ENCODE peak calls at places on chromosome 1, in seven cellular contexts. One of them, this sample, is unnamed.
A peak's percentile ranks its signal among the peaks of the same experiment; 100 is the strongest.

GRCh38 chr1:20343149-20343936 is 52.7 kb downstream of the VWA5B1 start:
- DNase-seq in naive thymus-derived CD8-positive, alpha-beta T cell: no peak
- DNase-seq in GM04503: no peak
- DNase-seq in GM10248: peak; percentile 73
- DNase-seq in activated CD4-positive, alpha-beta T cell treated with anti-CD3 and anti-CD28 coated beads, Interleukin-2, amount 50 U/mL, for 48 hours: peak; percentile 25
- DNase-seq in RKO: no peak
- DNase-seq in NCI-H146: no peak
- DNase-seq in this sample: peak; percentile 37

GRCh38 chr1:79695133-79695532 is 688.6 kb upstream of the ADGRL4 start:
- DNase-seq in naive thymus-derived CD8-positive, alpha-beta T cell: no peak
- DNase-seq in NCI-H146: no peak
- DNase-seq in RKO: no peak
- DNase-seq in GM04503: no peak
- DNase-seq in GM10248: peak; percentile 22
- DNase-seq in activated CD4-positive, alpha-beta T cell treated with anti-CD3 and anti-CD28 coated beads, Interleukin-2, amount 50 U/mL, for 48 hours: no peak
- DNase-seq in this sample: no peak

GRCh38 chr1:225431081-225431863 is 3.4 kb upstream of the LBR start:
- DNase-seq in GM10248: no peak
- DNase-seq in RKO: no peak
- DNase-seq in naive thymus-derived CD8-positive, alpha-beta T cell: no peak
- DNase-seq in activated CD4-positive, alpha-beta T cell treated with anti-CD3 and anti-CD28 coated beads, Interleukin-2, amount 50 U/mL, for 48 hours: no peak
- DNase-seq in NCI-H146: no peak
- DNase-seq in GM04503: no peak
- DNase-seq in this sample: no peak

GRCh38 chr1:157156058-157156541 is 17.9 kb upstream of the ETV3 start:
- DNase-seq in activated CD4-positive, alpha-beta T cell treated with anti-CD3 and anti-CD28 coated beads, Interleukin-2, amount 50 U/mL, for 48 hours: peak; percentile 85
- DNase-seq in GM10248: peak; percentile 75
- DNase-seq in naive thymus-derived CD8-positive, alpha-beta T cell: peak; percentile 56
- DNase-seq in RKO: peak; percentile 75
- DNase-seq in GM04503: no peak
- DNase-seq in NCI-H146: peak; percentile 46
- DNase-seq in this sample: peak; percentile 60

GRCh38 chr1:12469493-12469892 is 148.5 kb downstream of the DHRS3 start:
- DNase-seq in NCI-H146: peak; percentile 11
- DNase-seq in GM04503: no peak
- DNase-seq in RKO: no peak
- DNase-seq in naive thymus-derived CD8-positive, alpha-beta T cell: no peak
- DNase-seq in activated CD4-positive, alpha-beta T cell treated with anti-CD3 and anti-CD28 coated beads, Interleukin-2, amount 50 U/mL, for 48 hours: no peak
- DNase-seq in GM10248: no peak
- DNase-seq in this sample: peak; percentile 9

GRCh38 chr1:59046730-59047157 is 250.2 kb upstream of the FGGY start:
- DNase-seq in GM04503: no peak
- DNase-seq in activated CD4-positive, alpha-beta T cell treated with anti-CD3 and anti-CD28 coated beads, Interleukin-2, amount 50 U/mL, for 48 hours: peak; percentile 47
- DNase-seq in NCI-H146: no peak
- DNase-seq in GM10248: peak; percentile 79
- DNase-seq in naive thymus-derived CD8-positive, alpha-beta T cell: no peak
- DNase-seq in RKO: no peak
- DNase-seq in this sample: no peak

GRCh38 chr1:194870860-194871259 is 1684.4 kb upstream of the B3GALT2 start:
- DNase-seq in NCI-H146: no peak
- DNase-seq in activated CD4-positive, alpha-beta T cell treated with anti-CD3 and anti-CD28 coated beads, Interleukin-2, amount 50 U/mL, for 48 hours: no peak
- DNase-seq in naive thymus-derived CD8-positive, alpha-beta T cell: no peak
- DNase-seq in GM10248: no peak
- DNase-seq in GM04503: no peak
- DNase-seq in RKO: no peak
- DNase-seq in this sample: no peak

GRCh38 chr1:228158690-228159665 is 6.6 kb upstream of the IBA57 start:
- DNase-seq in GM04503: no peak
- DNase-seq in naive thymus-derived CD8-positive, alpha-beta T cell: no peak
- DNase-seq in activated CD4-positive, alpha-beta T cell treated with anti-CD3 and anti-CD28 coated beads, Interleukin-2, amount 50 U/mL, for 48 hours: no peak
- DNase-seq in NCI-H146: no peak
- DNase-seq in GM10248: no peak
- DNase-seq in RKO: no peak
- DNase-seq in this sample: no peak

GRCh38 chr1:167871331-167871730 is 42.6 kb downstream of the ADCY10 start:
- DNase-seq in GM04503: peak; percentile 6
- DNase-seq in GM10248: no peak
- DNase-seq in NCI-H146: no peak
- DNase-seq in RKO: no peak
- DNase-seq in naive thymus-derived CD8-positive, alpha-beta T cell: no peak
- DNase-seq in activated CD4-positive, alpha-beta T cell treated with anti-CD3 and anti-CD28 coated beads, Interleukin-2, amount 50 U/mL, for 48 hours: no peak
- DNase-seq in this sample: no peak

GRCh38 chr1:3350441-3351261 is 103.8 kb upstream of the ARHGEF16 start:
- DNase-seq in RKO: no peak
- DNase-seq in GM04503: no peak
- DNase-seq in naive thymus-derived CD8-positive, alpha-beta T cell: no peak
- DNase-seq in activated CD4-positive, alpha-beta T cell treated with anti-CD3 and anti-CD28 coated beads, Interleukin-2, amount 50 U/mL, for 48 hours: no peak
- DNase-seq in NCI-H146: no peak
- DNase-seq in GM10248: no peak
- DNase-seq in this sample: no peak

GRCh38 chr1:44008259-44008658 is 16.9 kb downstream of the CCDC24 start:
- DNase-seq in GM10248: no peak
- DNase-seq in activated CD4-positive, alpha-beta T cell treated with anti-CD3 and anti-CD28 coated beads, Interleukin-2, amount 50 U/mL, for 48 hours: no peak
- DNase-seq in GM04503: no peak
- DNase-seq in naive thymus-derived CD8-positive, alpha-beta T cell: no peak
- DNase-seq in RKO: no peak
- DNase-seq in NCI-H146: no peak
- DNase-seq in this sample: no peak

GRCh38 chr1:24966121-24966723 is 36.1 kb upstream of the RUNX3 start:
- DNase-seq in GM04503: no peak
- DNase-seq in GM10248: peak; percentile 48
- DNase-seq in activated CD4-positive, alpha-beta T cell treated with anti-CD3 and anti-CD28 coated beads, Interleukin-2, amount 50 U/mL, for 48 hours: peak; percentile 56
- DNase-seq in naive thymus-derived CD8-positive, alpha-beta T cell: no peak
- DNase-seq in RKO: no peak
- DNase-seq in NCI-H146: no peak
- DNase-seq in this sample: no peak

GRCh38 chr1:227390525-227390924 is 72.2 kb upstream of the CDC42BPA start:
- DNase-seq in naive thymus-derived CD8-positive, alpha-beta T cell: no peak
- DNase-seq in GM10248: no peak
- DNase-seq in activated CD4-positive, alpha-beta T cell treated with anti-CD3 and anti-CD28 coated beads, Interleukin-2, amount 50 U/mL, for 48 hours: no peak
- DNase-seq in NCI-H146: no peak
- DNase-seq in RKO: no peak
- DNase-seq in GM04503: no peak
- DNase-seq in this sample: no peak